ENCODE peak calls at places on chromosome 2, in nine cellular contexts. S is astrocyte of the spinal cord; E is GM06990; B is fibroblast of the aortic adventitia; W is GM12865; Y is A549; T is OCI-LY7; A is CD4-positive, alpha-beta T cell; V is AG09319. D is an unnamed sample.

GRCh38 chr2:35447210-35447609 is 908.4 kb upstream of the CRIM1 start:
- DNase-seq in S (no peak), E (no peak), B (no peak), W (no peak), Y (no peak), T (no peak), A (no peak), V (no peak), D (no peak)

GRCh38 chr2:73983322-73984202 is 1.1 kb upstream of the TET3 start:
- DNase-seq in S (no peak), E (peak; percentile 51), B (no peak), W (peak; percentile 69), Y (peak; percentile 37), T (peak; percentile 31), A (no peak), V (no peak), D (no peak)

GRCh38 chr2:240963376-240964220 is 34.8 kb upstream of the SNED1 start:
- DNase-seq in S (no peak), E (no peak), B (no peak), W (no peak), Y (no peak), T (no peak), A (no peak), V (no peak), D (no peak)

GRCh38 chr2:74223941-74224770 is 25.7 kb downstream of the MTHFD2 start:
- DNase-seq in S (no peak), E (no peak), B (no peak), W (no peak), Y (no peak), T (no peak), A (no peak), V (no peak), D (no peak)

GRCh38 chr2:127161176-127162136 is 54.5 kb upstream of the BIN1 start:
- DNase-seq in S (no peak), E (no peak), B (no peak), W (no peak), Y (no peak), T (no peak), A (no peak), V (no peak), D (no peak)

GRCh38 chr2:157438907-157439791 is 4.7 kb downstream of the CYTIP start:
- DNase-seq in S (no peak), E (no peak), B (peak; percentile 72), W (peak; percentile 46), Y (no peak), T (peak; percentile 62), A (no peak), V (no peak), D (no peak)

GRCh38 chr2:190843874-190844699 is 36.5 kb upstream of the GLS start:
- DNase-seq in S (no peak), E (peak; percentile 33), B (peak; percentile 34), W (peak; percentile 66), Y (peak; percentile 31), T (no peak), A (no peak), V (no peak), D (no peak)

GRCh38 chr2:64922482-64923384 is 66.5 kb upstream of the SLC1A4 start:
- DNase-seq in S (no peak), E (no peak), B (no peak), W (no peak), Y (no peak), T (peak; percentile 53), A (no peak), V (no peak), D (no peak)

GRCh38 chr2:85560812-85561279 is 447 bp downstream of the GGCX start:
- DNase-seq in S (no peak), E (no peak), B (no peak), W (no peak), Y (no peak), T (no peak), A (no peak), V (no peak), D (no peak)

GRCh38 chr2:149653831-149654445 is 66.4 kb upstream of the MMADHC start:
- DNase-seq in S (no peak), E (no peak), B (no peak), W (no peak), Y (no peak), T (no peak), A (no peak), V (no peak), D (no peak)

GRCh38 chr2:58035352-58035751 is 11.3 kb upstream of the VRK2 start:
- DNase-seq in S (no peak), E (peak; percentile 56), B (no peak), W (peak; percentile 61), Y (no peak), T (no peak), A (no peak), V (no peak), D (no peak)

GRCh38 chr2:105518897-105519296 is 120.0 kb upstream of the FHL2 start:
- DNase-seq in S (no peak), E (no peak), B (no peak), W (no peak), Y (no peak), T (no peak), A (no peak), V (no peak), D (no peak)

GRCh38 chr2:105521616-105522015 is 122.8 kb upstream of the FHL2 start:
- DNase-seq in S (no peak), E (no peak), B (no peak), W (no peak), Y (no peak), T (no peak), A (no peak), V (no peak), D (no peak)

GRCh38 chr2:105517814-105518705 is 119.2 kb upstream of the FHL2 start:
- DNase-seq in S (peak; percentile 63), E (no peak), B (peak; percentile 71), W (no peak), Y (no peak), T (no peak), A (no peak), V (peak; percentile 34), D (no peak)

GRCh38 chr2:105521176-105521575 is 122.3 kb upstream of the FHL2 start:
- DNase-seq in S (peak; percentile 44), E (no peak), B (peak; percentile 67), W (no peak), Y (peak; percentile 18), T (no peak), A (no peak), V (no peak), D (no peak)

DNA sequence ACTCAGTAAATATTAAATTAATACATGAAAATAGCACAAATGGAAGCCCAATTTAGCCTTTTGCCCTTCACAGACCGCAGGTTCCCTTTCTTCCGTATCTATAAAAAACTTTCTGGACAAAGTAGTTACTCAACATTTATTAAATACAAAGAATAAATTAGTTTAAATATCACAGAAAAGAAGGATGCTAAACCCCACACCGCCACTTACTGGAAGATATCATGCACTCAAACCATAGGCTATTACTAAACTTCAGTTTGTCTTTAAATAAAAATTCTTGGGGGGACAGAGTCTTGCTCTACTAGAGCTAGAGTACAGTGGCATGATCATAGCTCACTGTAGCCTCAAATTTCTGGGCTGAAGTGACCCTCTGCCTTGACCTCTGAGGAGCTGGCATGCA is 120.7 kb upstream of the FHL2 start:
- DNase-seq in S (peak; percentile 42), E (no peak), B (peak; percentile 61), W (no peak), Y (no peak), T (no peak), A (no peak), V (no peak), D (no peak)
- TF ChIP-seq CTCF in S (peak; percentile 27), E (no peak), B (peak; percentile 44), W (no peak), Y (no peak), T (no peak), A (no peak), V (peak; percentile 9), D (no peak)

GRCh38 chr2:3535467-3535793 is 16.1 kb upstream of the ADI1 start:
- DNase-seq in S (no peak), E (no peak), B (no peak), W (no peak), Y (no peak), T (peak; percentile 65), A (no peak), V (no peak), D (no peak)

GRCh38 chr2:3539836-3540235 is 18.3 kb downstream of the RNASEH1 start:
- DNase-seq in S (no peak), E (no peak), B (no peak), W (no peak), Y (no peak), T (no peak), A (no peak), V (no peak), D (no peak)

GRCh38 chr2:3535794-3536681 is 16.7 kb upstream of the ADI1 start:
- DNase-seq in S (peak; percentile 95), E (no peak), B (peak; percentile 89), W (peak; percentile 48), Y (no peak), T (peak; percentile 45), A (no peak), V (peak; percentile 44), D (no peak)

GRCh38 chr2:3534251-3534814 is 15.0 kb upstream of the ADI1 start:
- DNase-seq in S (no peak), E (no peak), B (no peak), W (no peak), Y (no peak), T (no peak), A (no peak), V (no peak), D (no peak)

GRCh38 chr2:3536682-3537632 is 17.6 kb upstream of the ADI1 start:
- DNase-seq in S (no peak), E (no peak), B (peak; percentile 57), W (peak; percentile 59), Y (peak; percentile 81), T (peak; percentile 83), A (no peak), V (no peak), D (peak; percentile 45)
- TF ChIP-seq CTCF in S (peak; percentile 63), E (peak; percentile 17), B (peak; percentile 75), W (peak; percentile 47), Y (peak; percentile 43), T (peak; percentile 84), A (no peak), V (peak; percentile 54), D (peak; percentile 33)

GRCh38 chr2:151156943-151157705 is 104.5 kb downstream of the RBM43 start:
- DNase-seq in S (no peak), E (no peak), B (no peak), W (no peak), Y (no peak), T (no peak), A (no peak), V (no peak), D (no peak)
- TF ChIP-seq CTCF in S (no peak), E (no peak), B (no peak), W (no peak), Y (no peak), T (no peak), A (no peak), V (no peak), D (no peak)

DNA sequence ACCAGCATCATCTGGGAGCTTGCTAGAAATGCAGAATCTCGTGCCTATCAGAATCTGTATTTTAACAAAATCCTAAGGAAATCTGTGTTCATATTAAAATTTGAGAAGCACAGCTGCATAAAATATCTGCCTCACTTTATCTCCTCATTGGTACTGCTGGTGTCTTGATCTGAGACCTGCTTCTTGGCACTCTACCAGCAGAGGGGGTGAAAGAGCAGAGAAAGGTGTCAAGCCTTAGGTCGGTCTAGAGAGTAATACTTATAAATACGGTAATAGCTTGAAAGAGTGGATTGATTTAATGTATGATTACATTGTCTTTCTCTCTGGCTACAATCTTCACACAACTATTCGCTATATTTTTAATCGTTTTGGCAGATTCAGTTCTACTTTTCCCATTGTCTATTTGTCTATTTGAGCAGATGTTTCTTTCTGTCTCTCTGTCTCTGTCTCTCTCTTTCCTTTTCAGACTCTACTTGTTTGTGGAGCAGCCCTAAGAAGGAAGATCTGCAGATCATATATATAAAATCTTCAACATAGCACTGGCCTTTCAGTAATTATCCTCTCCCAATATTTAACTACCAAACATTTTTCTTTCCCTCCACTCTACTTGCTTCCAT is 1.7 kb upstream of the GCG start:
- DNase-seq in S (peak; percentile 49), E (peak; percentile 33), B (peak; percentile 39), W (peak; percentile 70), Y (peak; percentile 12), T (peak; percentile 51), A (peak; percentile 30), V (peak; percentile 23), D (peak; percentile 68)
- TF ChIP-seq CTCF in S (peak; percentile 66), E (peak; percentile 87), B (peak; percentile 46), W (peak; percentile 86), Y (peak; percentile 66), T (peak; percentile 84), A (peak; percentile 80), V (peak; percentile 79), D (peak; percentile 78)

D was measured in endothelial cell.